ENCODE peak calls at places on chromosomes 2 and 18, in eight cellular contexts. K is HuH-7, V is NCI-H2081, I is T follicular helper cell, A is H54, B is fibroblast of the aortic adventitia, H is dorsolateral prefrontal cortex, M is T-helper 17 cell. L is an unnamed sample.
A peak's percentile ranks its signal among the peaks of the same experiment; 100 is the strongest.

GRCh38 chr2:42754021-42754775 is 9.7 kb downstream of the OXER1 start:
- DNase-seq in H (peak; percentile 61), V (no peak), I (no peak), K (no peak), M (no peak), A (no peak), B (peak; percentile 36), L (no peak)

GRCh38 chr2:64943387-64944150 is 45.6 kb upstream of the SLC1A4 start:
- DNase-seq in B (peak; percentile 73), H (peak; percentile 67), K (no peak), M (no peak), V (no peak), I (no peak), A (no peak), L (peak; percentile 40)

GRCh38 chr2:233034-233433 is 30.8 kb downstream of the SH3YL1 start:
- DNase-seq in V (no peak), H (no peak), I (no peak), A (no peak), K (no peak), M (no peak), B (no peak), L (no peak)

GRCh38 chr2:50143822-50144575 is 887.9 kb downstream of the NRXN1 start:
- DNase-seq in H (no peak), I (no peak), A (peak; percentile 1), V (peak; percentile 83), K (peak; percentile 6), M (no peak), B (peak; percentile 25), L (peak; percentile 11)

GRCh38 chr2:206873426-206873825 is 65.9 kb upstream of the CPO start:
- DNase-seq in M (no peak), A (no peak), K (no peak), B (peak; percentile 25), H (no peak), I (no peak), V (peak; percentile 8), L (no peak)

GRCh38 chr2:231905026-231905425 is 21.2 kb downstream of the NPPC start:
- DNase-seq in A (no peak), V (no peak), H (peak; percentile 20), K (no peak), B (no peak), M (no peak), I (no peak), L (no peak)

GRCh38 chr2:69213201-69213600 is 173.8 kb downstream of the GFPT1 start:
- DNase-seq in K (no peak), A (no peak), B (peak; percentile 58), H (no peak), V (no peak), M (no peak), I (no peak), L (no peak)

GRCh38 chr18:33560686-33561370 is 17.2 kb upstream of the ASXL3 start:
- DNase-seq in H (no peak), M (no peak), V (no peak), K (no peak), B (peak; percentile 74), I (no peak), A (no peak), L (no peak)

GRCh38 chr2:44804406-44805235 is 136.9 kb upstream of the SIX3 start:
- DNase-seq in V (peak; percentile 24), M (no peak), A (no peak), I (no peak), K (no peak), B (no peak), H (no peak), L (no peak)

GRCh38 chr2:55019547-55020258 is 30.5 kb downstream of the RTN4 start:
- DNase-seq in I (no peak), M (no peak), V (no peak), H (no peak), B (no peak), A (no peak), K (no peak), L (no peak)

L was measured in mucosa of gallbladder.